ENCODE peak calls at places on chromosomes 16 and 17, in four cellular contexts. J is body of pancreas, B is IMR-90, X is lower leg skin. V is an unnamed sample.

GRCh38 chr17:7586673-7587419 is 3.0 kb downstream of the SOX15 start:
- DNase-seq in J (peak; percentile 49), B (no peak), X (no peak), V (peak; percentile 48)

GRCh38 chr16:66278111-66278531 is 88.4 kb upstream of the CDH5 start:
- DNase-seq in J (no peak), B (no peak), X (peak; percentile 85), V (no peak)

GRCh38 chr17:34241062-34241461 is 14.0 kb upstream of the CCL2 start:
- DNase-seq in J (peak; percentile 62), B (peak; percentile 44), X (no peak), V (no peak)

GRCh38 chr16:53913082-53913870 is 209.3 kb downstream of the FTO start:
- DNase-seq in J (peak; percentile 8), B (peak; percentile 94), X (no peak), V (no peak)

GRCh38 chr16:74034862-74035261 is 261.8 kb upstream of the PSMD7 start:
- DNase-seq in J (no peak), B (peak; percentile 11), X (no peak), V (peak; percentile 12)

GRCh38 chr17:50326831-50327364 is 19.0 kb upstream of the XYLT2 start:
- DNase-seq in J (no peak), B (no peak), X (no peak), V (no peak)

GRCh38 chr16:11621539-11621919 is 34.8 kb upstream of the LITAF start:
- DNase-seq in J (no peak), B (no peak), X (no peak), V (no peak)

GRCh38 chr17:38727661-38728220 is 2.4 kb upstream of the CISD3 start:
- DNase-seq in J (no peak), B (no peak), X (no peak), V (no peak)

GRCh38 chr17:2335726-2336214 is 487 bp downstream of the TSR1 start:
- DNase-seq in J (peak; percentile 29), B (no peak), X (no peak), V (no peak)

GRCh38 chr17:77959216-77959925 is 868 bp downstream of the TNRC6C start:
- DNase-seq in J (peak; percentile 46), B (peak; percentile 19), X (peak; percentile 86), V (peak; percentile 67)

GRCh38 chr17:58052951-58053715 is 30.1 kb upstream of the DYNLL2 start:
- DNase-seq in J (no peak), B (no peak), X (peak; percentile 37), V (no peak)

GRCh38 chr16:11129378-11129781 is 126.6 kb downstream of the SOCS1 start:
- DNase-seq in J (no peak), B (no peak), X (no peak), V (peak; percentile 21)

GRCh38 chr17:58232707-58233156 is 5.7 kb upstream of the LPO start:
- DNase-seq in J (no peak), B (peak; percentile 97), X (no peak), V (no peak)

GRCh38 chr16:53232826-53233529 is 178.2 kb downstream of the CHD9 start:
- DNase-seq in J (no peak), B (no peak), X (no peak), V (no peak)

GRCh38 chr17:21549107-21549687 is 143.1 kb upstream of the KCNJ18 start:
- DNase-seq in J (no peak), B (peak; percentile 83), X (no peak), V (no peak)

GRCh38 chr17:19016881-19017280 is 12.3 kb upstream of the FAM83G start:
- DNase-seq in J (no peak), B (no peak), X (no peak), V (no peak)

GRCh38 chr17:36593651-36594316 is 2.1 kb downstream of the DHRS11 start:
- DNase-seq in J (no peak), B (no peak), X (peak; percentile 68), V (peak; percentile 24)

GRCh38 chr17:5533486-5534315 is 47.3 kb downstream of the MIS12 start:
- DNase-seq in J (no peak), B (no peak), X (no peak), V (no peak)

GRCh38 chr16:27238591-27238990 is 30.0 kb downstream of the NSMCE1 start:
- DNase-seq in J (no peak), B (no peak), X (peak; percentile 20), V (no peak)

GRCh38 chr17:31329221-31329620 is 7.8 kb upstream of the EVI2A start:
- DNase-seq in J (no peak), B (peak; percentile 22), X (no peak), V (no peak)

GRCh38 chr16:70380919-70381603 is 34.4 kb downstream of the DDX19A start:
- DNase-seq in J (peak; percentile 95), B (peak; percentile 96), X (peak; percentile 99), V (peak; percentile 96)
- TF ChIP-seq POLR2A in J (peak; percentile 53), B (peak; percentile 88), X (no peak), V (peak; percentile 74)

GRCh38 chr16:30406911-30407793 is at the start of gene ZNF771:
- DNase-seq in J (peak; percentile 97), B (peak; percentile 76), X (peak; percentile 98), V (peak; percentile 93)
- TF ChIP-seq POLR2A in J (peak; percentile 35), B (peak; percentile 64), X (no peak), V (peak; percentile 71)

DNA sequence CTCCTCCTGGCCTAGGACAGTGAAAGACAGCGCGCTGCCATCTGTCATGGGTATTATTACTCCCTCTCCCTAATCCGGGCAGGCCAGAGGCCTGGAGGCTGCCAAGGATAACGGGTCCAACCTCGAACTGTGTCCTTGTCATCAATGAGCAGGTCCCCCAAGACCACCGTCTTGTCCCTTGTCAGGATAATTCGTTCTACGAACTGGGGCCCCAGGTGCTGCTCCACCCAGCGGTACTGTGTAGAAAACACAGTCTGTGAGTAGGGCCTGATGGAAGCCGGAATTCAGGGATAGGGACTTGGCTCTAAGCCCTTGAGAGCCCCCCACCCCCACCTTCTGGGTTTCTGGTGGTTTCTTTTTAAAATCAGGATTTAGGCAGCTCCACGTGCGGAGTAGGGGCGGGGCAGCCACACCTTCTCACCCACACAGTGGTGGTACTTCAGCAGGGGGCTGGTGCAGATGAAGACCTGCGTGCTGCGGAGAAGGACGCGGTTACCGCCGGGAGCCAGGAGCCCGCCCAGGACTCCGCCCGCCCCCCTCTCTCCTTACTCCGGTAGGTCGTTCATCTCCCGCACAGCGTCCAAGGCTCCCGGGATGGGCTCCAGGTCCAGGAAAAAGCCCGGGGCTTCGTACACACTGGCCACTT is 787 bp downstream of the NT5C start:
- DNase-seq in J (peak; percentile 50), B (peak; percentile 58), X (peak; percentile 90), V (peak; percentile 71)
- TF ChIP-seq POLR2A in J (no peak), B (no peak), X (no peak), V (no peak)

GRCh38 chr16:5073279-5073629 is 1.6 kb downstream of the ALG1 start:
- DNase-seq in J (no peak), B (peak; percentile 79), X (no peak), V (no peak)

GRCh38 chr16:5072334-5073278 is 963 bp downstream of the ALG1 start:
- DNase-seq in J (no peak), B (no peak), X (no peak), V (no peak)

GRCh38 chr16:5071341-5071680 is 332 bp upstream of the ALG1 start:
- DNase-seq in J (no peak), B (no peak), X (no peak), V (no peak)

GRCh38 chr16:5070431-5071186 is 1.0 kb upstream of the ALG1 start:
- DNase-seq in J (no peak), B (no peak), X (no peak), V (no peak)

GRCh38 chr16:5071681-5072333 is at the start of gene ALG1:
- DNase-seq in J (peak; percentile 92), B (peak; percentile 82), X (peak; percentile 98), V (peak; percentile 94)
- TF ChIP-seq POLR2A in J (peak; percentile 74), B (peak; percentile 83), X (no peak), V (peak; percentile 89)

DNA sequence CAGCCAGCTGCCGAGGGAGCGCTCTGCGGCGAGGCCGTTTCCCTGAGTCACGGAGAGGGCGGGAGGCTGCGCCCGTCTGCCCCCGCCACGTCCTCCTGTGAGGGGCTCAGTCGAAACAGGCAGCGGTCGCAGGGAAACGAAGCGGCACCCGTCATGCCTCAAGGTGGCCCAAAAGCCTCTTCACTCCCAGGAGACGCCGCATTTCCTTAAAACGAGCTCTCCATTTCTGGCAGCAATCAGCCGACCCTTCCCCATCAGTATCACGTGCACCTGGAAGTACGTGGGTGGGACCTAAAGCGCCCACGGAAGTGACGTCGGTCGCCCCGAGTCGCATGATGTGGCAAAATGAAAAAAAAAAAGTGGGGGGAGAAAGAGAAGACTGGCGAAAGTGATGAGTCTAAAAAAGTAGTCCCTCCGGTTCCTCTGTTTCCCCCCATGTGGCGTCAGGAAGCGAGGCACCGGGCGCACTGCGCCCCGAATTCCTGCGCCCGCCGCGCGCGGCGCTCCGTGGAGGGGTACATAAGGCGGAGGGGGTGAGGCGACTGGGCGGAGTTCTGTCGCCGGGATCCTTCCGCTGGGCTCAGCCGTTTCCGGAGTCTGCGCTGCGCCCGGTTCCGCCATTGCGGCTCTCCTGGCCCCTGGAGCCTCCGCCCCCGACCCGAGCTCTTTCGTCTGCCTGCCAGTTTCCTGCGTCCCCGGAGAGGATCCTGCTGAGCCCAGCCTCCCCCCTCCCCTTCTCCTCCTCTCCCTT is at the start of gene CLTC:
- DNase-seq in J (peak; percentile 94), B (peak; percentile 98), X (peak; percentile 98), V (peak; percentile 99)
- TF ChIP-seq POLR2A in J (peak; percentile 71), B (peak; percentile 95), X (peak; percentile 88), V (peak; percentile 99)